ENCODE peak calls at places on chromosomes 11 and 22, in four cellular contexts. Y, J, N and W are unnamed samples.

GRCh38 chr11:25317221-25317620 is 820.4 kb downstream of the LUZP2 start:
- DNase-seq in Y (no peak), J (no peak), N (no peak), W (no peak)

GRCh38 chr11:45921561-45922424 is 663 bp upstream of the LARGE2 start:
- DNase-seq in Y (no peak), J (peak; percentile 61), N (peak; percentile 89), W (peak; percentile 77)

GRCh38 chr11:117045956-117046355 is 52.3 kb downstream of the SIK3 start:
- DNase-seq in Y (no peak), J (peak; percentile 78), N (no peak), W (no peak)

GRCh38 chr11:121722431-121723256 is 269.9 kb upstream of the SORL1-AS1 start:
- DNase-seq in Y (no peak), J (peak; percentile 87), N (peak; percentile 40), W (peak; percentile 42)

GRCh38 chr11:118411523-118411922 is 10.1 kb downstream of the ATP5MG start:
- DNase-seq in Y (no peak), J (peak; percentile 21), N (no peak), W (no peak)

GRCh38 chr11:102047305-102047924 is at the start of gene CFAP300:
- DNase-seq in Y (no peak), J (no peak), N (peak; percentile 82), W (peak; percentile 77)

GRCh38 chr11:37088573-37088910 is 490.5 kb upstream of the RAG2 start:
- DNase-seq in Y (no peak), J (no peak), N (no peak), W (no peak)

GRCh38 chr11:134228625-134229024 is 4.2 kb downstream of the VPS26B start:
- DNase-seq in Y (no peak), J (no peak), N (no peak), W (no peak)

GRCh38 chr22:40194656-40195055 is 16.9 kb downstream of the TNRC6B start:
- DNase-seq in Y (no peak), J (no peak), N (no peak), W (no peak)

GRCh38 chr11:12880327-12880726 is 128.8 kb upstream of the RASSF10 start:
- DNase-seq in Y (no peak), J (no peak), N (no peak), W (no peak)

GRCh38 chr22:44584256-44584902 is 86.3 kb upstream of the RTL6 start:
- DNase-seq in Y (no peak), J (no peak), N (no peak), W (no peak)

GRCh38 chr11:68050371-68050841 is 11.6 kb downstream of the TCIRG1 start:
- DNase-seq in Y (no peak), J (no peak), N (no peak), W (no peak)

GRCh38 chr22:33873186-33873585 is 47.1 kb downstream of the LARGE1 start:
- DNase-seq in Y (no peak), J (no peak), N (peak; percentile 63), W (no peak)

GRCh38 chr11:72441647-72442267 is 7.4 kb upstream of the CLPB start:
- DNase-seq in Y (no peak), J (no peak), N (no peak), W (no peak)

GRCh38 chr22:41425704-41426365 is 20.8 kb downstream of the TOB2 start:
- DNase-seq in Y (no peak), J (no peak), N (no peak), W (no peak)

GRCh38 chr11:9150944-9151343 is 59.5 kb upstream of the SCUBE2 start:
- DNase-seq in Y (no peak), J (no peak), N (no peak), W (no peak)

GRCh38 chr22:48316876-48317250 is 1510.8 kb downstream of the BRD1 start:
- DNase-seq in Y (no peak), J (no peak), N (peak; percentile 16), W (no peak)

GRCh38 chr22:43643362-43643761 is 168.7 kb downstream of the EFCAB6 start:
- DNase-seq in Y (no peak), J (no peak), N (no peak), W (no peak)

GRCh38 chr22:48627203-48627602 is 1200.5 kb downstream of the BRD1 start:
- DNase-seq in Y (no peak), J (no peak), N (no peak), W (no peak)

GRCh38 chr22:26134654-26135330 is 34.5 kb upstream of the SEZ6L start:
- DNase-seq in Y (peak; percentile 6), J (peak; percentile 3), N (no peak), W (no peak)

GRCh38 chr11:130499828-130500227 is 51.4 kb downstream of the ADAMTS15 start:
- DNase-seq in Y (no peak), J (no peak), N (no peak), W (no peak)
- H3K27ac ChIP-seq in Y (no peak overlapping the region), J (no peak overlapping the region), N (no peak overlapping the region), W (no peak overlapping the region)

GRCh38 chr11:111633248-111633647 is 31.0 kb downstream of the SIK2 start:
- DNase-seq in Y (no peak), J (peak; percentile 90), N (no peak), W (peak; percentile 14)

GRCh38 chr11:111629499-111629898 is 27.2 kb downstream of the SIK2 start:
- DNase-seq in Y (no peak), J (no peak), N (no peak), W (no peak)

GRCh38 chr11:111631034-111631665 is 28.9 kb downstream of the SIK2 start:
- DNase-seq in Y (no peak), J (peak; percentile 64), N (no peak), W (no peak)

GRCh38 chr11:111632798-111633197 is 30.5 kb downstream of the SIK2 start:
- DNase-seq in Y (no peak), J (no peak), N (no peak), W (no peak)

DNA sequence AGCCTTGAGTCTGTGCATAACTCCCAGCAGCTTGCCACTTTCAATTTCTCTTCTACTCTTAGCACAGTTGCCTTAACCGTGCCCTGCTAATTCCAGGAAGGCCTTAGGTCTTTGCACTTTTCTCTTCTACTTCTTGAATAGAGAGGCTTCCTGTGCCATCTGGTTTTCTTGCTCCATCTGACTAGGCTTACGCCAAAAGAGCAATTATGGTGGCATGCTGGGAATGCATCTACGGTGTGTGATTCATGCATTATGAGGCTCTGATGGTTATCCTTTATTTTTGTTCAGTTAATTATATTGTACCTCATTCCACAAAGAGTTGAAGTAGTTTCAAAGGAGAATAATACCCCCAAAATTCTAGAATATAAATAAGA is 29.4 kb downstream of the SIK2 start:
- DNase-seq in Y (no peak), J (peak; percentile 21), N (no peak), W (no peak)
- TF ChIP-seq POLR2AphosphoS5 in Y (no peak), J (no peak), N (no peak), W (no peak)

GRCh38 chr11:70951139-70951804 is 301.1 kb downstream of the SHANK2 start:
- DNase-seq in Y (no peak), J (no peak), N (no peak), W (no peak)
- H3K9me3 ChIP-seq in Y (no peaks in the 10 kb centered on the region), J (no peaks in the 10 kb centered on the region), N (no peaks in the 10 kb centered on the region), W (no peaks in the 10 kb centered on the region)

GRCh38 chr22:46748948-46749681 is 11.1 kb upstream of the CERK start:
- DNase-seq in Y (no peak), J (no peak), N (no peak), W (no peak)

GRCh38 chr22:46750861-46751260 is 11.6 kb upstream of the TBC1D22A start:
- DNase-seq in Y (no peak), J (no peak), N (peak; percentile 62), W (no peak)

GRCh38 chr22:46750530-46750800 is 12.0 kb upstream of the TBC1D22A start:
- DNase-seq in Y (no peak), J (no peak), N (no peak), W (no peak)

GRCh38 chr22:46748206-46748947 is 10.3 kb upstream of the CERK start:
- DNase-seq in Y (no peak), J (no peak), N (no peak), W (no peak)

GRCh38 chr22:46749682-46750529 is 11.9 kb upstream of the CERK start:
- DNase-seq in Y (no peak), J (no peak), N (no peak), W (no peak)
- H3K27ac ChIP-seq in Y (no peak overlapping the region), J (no peak overlapping the region), N (peak overlapping the region; percentile 73), W (no peak overlapping the region)